ENCODE peak calls at places on chromosome 3, in nine cellular contexts. T is T-helper 9 cell; A is activated CD4-positive, alpha-beta memory T cell treated with anti-CD3 and anti-CD28 coated beads, Interleukin-2, amount 10 ng/mL, durations not matched to agents 7 days and 5 days; V is pons; O is stimulated activated CD8-positive, alpha-beta memory T cell treated with anti-CD3 and anti-CD28 coated beads, Interleukin-12 subunit alpha, Interleukin-12 subunit beta, amount 100 ng/mL, for 1 hour; X is Panc1; E is cardiac fibroblast; Y is DMS153; B is AG08396. Z is an unnamed sample.

GRCh38 chr3:31391150-31391549 is 141.6 kb upstream of the STT3B start:
- DNase-seq in T (no peak), A (no peak), V (no peak), O (no peak), X (no peak), E (no peak), Y (no peak), B (no peak), Z (no peak)

GRCh38 chr3:128693696-128694095 is 32.3 kb upstream of the RAB7A start:
- DNase-seq in T (no peak), A (no peak), V (no peak), O (no peak), X (no peak), E (no peak), Y (no peak), B (no peak), Z (no peak)

GRCh38 chr3:127184870-127185216 is 8.1 kb upstream of the PRR23E start:
- DNase-seq in T (no peak), A (no peak), V (no peak), O (no peak), X (no peak), E (no peak), Y (no peak), B (no peak), Z (no peak)

GRCh38 chr3:12941495-12942023 is 100.2 kb upstream of the RPL32 start:
- DNase-seq in T (no peak), A (no peak), V (no peak), O (no peak), X (no peak), E (no peak), Y (no peak), B (no peak), Z (no peak)

GRCh38 chr3:13091898-13092620 is 18.8 kb upstream of the IQSEC1 start:
- DNase-seq in T (peak; percentile 73), A (peak; percentile 83), V (peak; percentile 69), O (peak; percentile 63), X (peak; percentile 64), E (peak; percentile 80), Y (no peak), B (peak; percentile 76), Z (peak; percentile 68)

GRCh38 chr3:94873751-94874150 is 810.9 kb downstream of the NSUN3 start:
- DNase-seq in T (no peak), A (no peak), V (no peak), O (no peak), X (no peak), E (no peak), Y (no peak), B (no peak), Z (no peak)

GRCh38 chr3:43207628-43208085 is 78.7 kb upstream of the SNRK start:
- DNase-seq in T (no peak), A (no peak), V (no peak), O (no peak), X (no peak), E (no peak), Y (no peak), B (no peak), Z (no peak)

GRCh38 chr3:99319961-99320360 is 318.4 kb upstream of the COL8A1 start:
- DNase-seq in T (no peak), A (no peak), V (no peak), O (no peak), X (no peak), E (peak; percentile 94), Y (no peak), B (peak; percentile 45), Z (no peak)

GRCh38 chr3:197528190-197528589 is 27.6 kb downstream of the BDH1 start:
- DNase-seq in T (no peak), A (no peak), V (no peak), O (no peak), X (no peak), E (no peak), Y (no peak), B (no peak), Z (no peak)